ENCODE peak calls at places on chromosomes 12 and 14, in eight cellular contexts. C, E, U, J, X, O, N and V are unnamed samples.

GRCh38 chr14:81437226-81437625 is 37.1 kb upstream of the STON2 start:
- DNase-seq in O (no peak), U (no peak), E (no peak), C (no peak), J (no peak), X (no peak), N (no peak), V (no peak)

GRCh38 chr14:21056520-21057163 is 980 bp upstream of the RNASE8 start:
- DNase-seq in C (no peak), E (no peak), X (no peak), J (no peak), U (no peak), O (no peak), N (no peak), V (no peak)

GRCh38 chr14:64623576-64624165 is 73.9 kb downstream of the PPP1R36 start:
- DNase-seq in O (no peak), X (no peak), C (no peak), E (no peak), J (no peak), U (no peak), N (no peak), V (no peak)

GRCh38 chr12:104628338-104629135 is 171.8 kb downstream of the CHST11 start:
- DNase-seq in E (no peak), U (no peak), J (no peak), C (no peak), N (no peak), O (no peak), X (no peak), V (no peak)

GRCh38 chr12:111757361-111758119 is 9.2 kb upstream of the ALDH2 start:
- DNase-seq in E (no peak), X (no peak), U (peak), N (no peak), J (no peak), C (no peak), O (no peak), V (no peak)

GRCh38 chr14:103312006-103312635 is 21.9 kb upstream of the EIF5 start:
- DNase-seq in N (no peak), C (no peak), U (no peak), X (no peak), E (no peak), O (no peak), J (no peak), V (no peak)

GRCh38 chr12:25698782-25699181 is 145.7 kb upstream of the LMNTD1 start:
- DNase-seq in U (no peak), X (no peak), J (no peak), C (no peak), O (no peak), E (no peak), N (no peak), V (no peak)

GRCh38 chr12:24306001-24306400 is 356.5 kb upstream of the SOX5 start:
- DNase-seq in U (no peak), X (no peak), J (no peak), O (no peak), N (no peak), C (no peak), E (no peak), V (no peak)

GRCh38 chr12:16165506-16165905 is 112.0 kb downstream of the SLC15A5 start:
- DNase-seq in U (peak), E (peak), X (no peak), J (no peak), C (peak), O (peak), N (no peak), V (peak)

GRCh38 chr12:32515137-32515860 is 115.9 kb downstream of the FGD4 start:
- DNase-seq in X (no peak), E (no peak), N (no peak), U (no peak), J (no peak), C (no peak), O (no peak), V (no peak)

GRCh38 chr14:21066882-21067502 is 3.1 kb upstream of the ARHGEF40 start:
- DNase-seq in U (no peak), O (peak), N (no peak), C (peak), X (no peak), E (peak), J (no peak), V (no peak)

GRCh38 chr12:121252712-121253345 is 42.9 kb downstream of the P2RX4 start:
- DNase-seq in E (peak), U (no peak), C (no peak), O (no peak), X (no peak), N (no peak), J (no peak), V (no peak)

DNA sequence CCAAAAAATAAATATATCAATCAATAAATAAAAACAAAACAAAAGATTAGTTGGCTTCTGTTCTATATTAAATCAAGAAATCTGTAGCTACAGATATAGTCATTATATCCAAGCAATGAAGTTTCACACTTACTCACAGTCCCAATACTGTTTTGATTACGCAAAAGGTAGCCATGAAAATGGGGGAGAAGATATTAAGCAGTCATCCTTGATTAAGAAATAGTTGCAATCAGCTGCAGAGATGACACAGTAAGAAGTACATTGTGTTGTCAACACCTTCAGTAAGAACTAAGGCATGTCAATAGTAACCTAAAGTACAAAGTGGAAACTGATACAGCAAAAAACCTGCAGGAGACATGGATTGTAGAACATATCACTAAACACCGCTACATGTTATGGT is 11.0 kb upstream of the RHOJ start:
- DNase-seq in U (no peak), N (no peak), C (no peak), J (no peak), X (no peak), E (no peak), O (no peak), V (no peak)
- TF ChIP-seq RAD21 in U (no peak), N (no peak), C (no peak), J (no peak), X (no peak), E (no peak), O (no peak), V (no peak)

GRCh38 chr14:77098470-77099353 is 654 bp downstream of the CIPC start:
- DNase-seq in C (no peak), U (no peak), E (peak), X (no peak), N (no peak), O (no peak), J (no peak), V (peak)
- TF ChIP-seq RAD21 in C (no peak), U (no peak), E (no peak), X (no peak), N (no peak), O (no peak), J (no peak), V (no peak)

DNA sequence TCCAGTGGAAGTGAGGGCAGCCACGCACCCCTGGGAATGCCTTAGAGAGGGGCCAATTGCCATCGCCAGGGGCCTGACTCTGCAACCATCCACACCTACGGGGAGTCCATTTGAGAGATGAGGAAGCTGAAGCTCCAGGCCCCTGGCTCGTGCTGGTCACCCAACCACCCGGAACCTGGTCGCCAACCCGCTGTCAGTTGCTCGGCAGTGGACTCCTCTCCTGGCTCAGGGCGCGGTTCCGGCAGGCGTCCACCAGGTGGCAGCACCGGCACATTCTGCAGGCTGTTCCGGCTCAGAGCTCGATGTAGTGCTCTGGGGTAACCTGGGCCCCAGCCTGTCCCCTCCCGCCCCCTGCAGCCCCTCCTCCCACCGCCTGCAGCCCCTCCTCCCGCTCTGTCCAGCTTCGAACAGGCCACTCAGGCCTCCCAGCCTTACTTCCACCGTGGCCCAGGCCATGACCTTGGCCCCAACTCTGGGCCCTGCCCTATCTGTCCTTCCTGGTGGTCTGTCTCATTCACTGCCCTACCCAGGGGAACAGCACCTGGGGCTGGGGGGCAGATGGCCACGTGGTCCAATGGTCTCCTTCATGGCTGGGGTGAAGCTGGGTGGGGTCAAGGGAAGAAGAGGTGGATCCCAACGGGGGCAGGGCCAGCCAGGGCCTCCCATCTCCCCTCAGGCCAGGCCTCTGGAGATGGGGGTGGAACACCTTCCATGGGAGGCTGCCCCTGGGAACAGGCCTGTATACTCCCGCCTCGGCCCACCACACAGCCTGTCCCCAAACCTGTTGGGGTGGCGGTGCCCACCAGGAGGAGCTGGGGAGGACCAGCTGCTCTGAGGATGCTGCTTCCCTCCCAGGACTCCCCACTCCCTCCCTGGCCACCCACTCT is 15.7 kb downstream of the SIVA1 start:
- DNase-seq in E (peak), O (peak), C (peak), X (peak), N (peak), J (peak), U (peak), V (peak)
- TF ChIP-seq RAD21 in E (peak), O (peak), C (peak), X (peak), N (peak), J (peak), U (peak), V (peak)

DNA sequence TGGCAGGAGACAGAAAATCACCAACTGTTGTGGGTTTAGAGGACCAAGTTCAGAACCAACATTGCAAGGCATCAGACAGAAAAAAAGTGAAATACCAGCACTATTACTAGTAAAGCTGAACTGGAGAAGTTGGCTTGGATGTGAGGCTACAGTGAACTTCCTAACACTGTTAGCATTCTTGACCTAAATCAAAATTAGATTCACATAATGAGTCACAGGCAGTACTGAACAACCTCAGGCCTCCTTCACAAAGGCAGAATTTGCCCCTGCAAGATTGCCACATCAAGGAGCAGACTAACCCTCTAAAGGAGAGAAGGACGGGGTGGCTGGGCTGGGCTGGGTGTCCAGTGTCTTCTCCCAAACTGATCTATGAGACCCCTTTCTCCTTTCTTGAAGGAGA is 539.7 kb downstream of the SNAPC1 start:
- DNase-seq in N (no peak), J (no peak), C (no peak), U (peak), O (no peak), E (no peak), X (no peak), V (no peak)
- TF ChIP-seq RAD21 in N (no peak), J (no peak), C (no peak), U (no peak), O (no peak), E (no peak), X (no peak), V (no peak)

GRCh38 chr12:116201359-116201758 is 76.1 kb downstream of the MED13L start:
- DNase-seq in N (no peak), U (no peak), E (no peak), O (no peak), J (no peak), C (no peak), X (no peak), V (no peak)

GRCh38 chr12:116201908-116202307 is 75.6 kb downstream of the MED13L start:
- DNase-seq in U (peak), N (no peak), J (no peak), O (no peak), E (no peak), C (no peak), X (no peak), V (no peak)

GRCh38 chr12:116202433-116202832 is 75.1 kb downstream of the MED13L start:
- DNase-seq in O (no peak), J (no peak), U (no peak), C (no peak), E (no peak), X (no peak), N (no peak), V (no peak)

GRCh38 chr12:116204169-116204568 is 73.3 kb downstream of the MED13L start:
- DNase-seq in E (no peak), C (no peak), N (no peak), O (no peak), J (no peak), U (no peak), X (no peak), V (no peak)

DNA sequence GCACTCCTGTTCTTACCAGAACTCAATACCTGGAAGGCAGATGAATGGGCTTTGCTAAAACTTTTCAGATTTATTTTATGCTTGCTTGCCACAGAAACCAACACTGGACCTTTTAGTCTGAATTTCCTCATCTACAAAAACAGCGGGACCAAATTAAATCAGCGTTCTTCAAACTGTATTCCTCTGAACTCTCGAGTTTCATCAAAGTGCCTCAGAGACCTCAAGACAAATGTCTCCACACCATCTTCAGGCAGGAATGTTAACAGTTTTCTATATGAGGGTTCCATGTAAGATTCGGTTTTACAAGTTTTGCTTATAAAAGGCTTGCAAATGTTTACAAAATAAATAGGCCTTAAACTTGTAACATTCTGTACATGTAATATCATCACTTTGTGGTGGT is 74.6 kb downstream of the MED13L start:
- DNase-seq in N (no peak), U (peak), J (no peak), C (no peak), X (no peak), O (no peak), E (no peak), V (no peak)
- TF ChIP-seq RAD21 in N (no peak), U (peak), J (no peak), C (no peak), X (no peak), O (no peak), E (no peak), V (no peak)

GRCh38 chr12:49276304-49277290 is 11.7 kb downstream of the TUBA1C start:
- DNase-seq in U (no peak), J (no peak), O (no peak), C (no peak), E (no peak), X (no peak), N (no peak), V (peak)
- TF ChIP-seq RAD21 in U (no peak), J (no peak), O (no peak), C (no peak), E (no peak), X (no peak), N (no peak), V (no peak)

GRCh38 chr14:57578427-57579220 is 85.0 kb upstream of the CCDC198 start:
- DNase-seq in C (no peak), N (no peak), U (no peak), E (no peak), J (no peak), O (no peak), X (no peak), V (no peak)

DNA sequence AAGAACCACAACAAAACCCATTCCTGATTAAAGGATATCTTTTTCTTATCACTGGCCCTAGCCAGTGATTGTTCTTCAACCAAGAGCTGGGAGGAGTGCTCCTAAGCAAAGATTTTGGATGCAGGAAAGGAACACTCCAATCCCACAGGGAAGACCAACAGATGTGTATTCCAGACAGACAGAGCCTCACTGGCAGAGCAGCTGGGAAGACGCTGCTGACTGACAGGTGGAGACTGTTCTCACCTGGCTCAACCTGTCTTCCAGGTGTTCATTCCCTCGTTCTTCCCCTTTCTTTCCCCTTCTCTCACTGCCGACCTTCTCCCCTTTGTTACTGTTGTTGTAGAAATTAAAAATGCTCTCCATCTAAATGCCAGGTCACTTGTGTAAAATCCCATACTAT is 89.7 kb upstream of the CCDC198 start:
- DNase-seq in C (no peak), U (no peak), N (no peak), O (no peak), E (no peak), X (no peak), J (no peak), V (no peak)
- TF ChIP-seq RAD21 in C (no peak), U (no peak), N (no peak), O (no peak), E (no peak), X (no peak), J (no peak), V (no peak)